ENCODE peak calls at places on chromosomes 16 and 17, in four cellular contexts. Q, N, H and D are unnamed samples.

GRCh38 chr16:86494565-86495356 is 15.6 kb upstream of the FOXF1 start:
- DNase-seq in N (no peak), Q (no peak), H (no peak), D (no peak)

GRCh38 chr16:10765772-10766171 is 22.1 kb downstream of the NUBP1 start:
- DNase-seq in N (no peak), Q (no peak), H (peak), D (peak)

GRCh38 chr17:50586421-50587247 is 26.1 kb downstream of the CACNA1G start:
- DNase-seq in H (no peak), Q (no peak), N (peak), D (no peak)

GRCh38 chr16:819336-819735 is 18.8 kb upstream of the GNG13 start:
- DNase-seq in H (no peak), Q (no peak), N (no peak), D (peak)

GRCh38 chr17:76687278-76688164 is 23.2 kb downstream of the MXRA7 start:
- DNase-seq in Q (no peak), N (peak), H (no peak), D (no peak)

GRCh38 chr16:51237861-51238378 is 86.8 kb upstream of the SALL1 start:
- DNase-seq in Q (no peak), H (no peak), N (no peak), D (no peak)

GRCh38 chr17:45972531-45972930 is 26.5 kb upstream of the STH start:
- DNase-seq in Q (no peak), N (no peak), H (no peak), D (no peak)

GRCh38 chr17:48113201-48113676 is 5.7 kb downstream of the SNX11 start:
- DNase-seq in N (no peak), H (peak), Q (no peak), D (peak)

GRCh38 chr17:82780981-82781893 is 29.4 kb downstream of the TBCD start:
- DNase-seq in H (no peak), N (no peak), Q (no peak), D (no peak)

GRCh38 chr17:82365586-82366295 is 5.8 kb upstream of the UTS2R start:
- DNase-seq in N (no peak), Q (no peak), H (no peak), D (no peak)

GRCh38 chr16:84689126-84689525 is 10.7 kb upstream of the USP10 start:
- DNase-seq in H (no peak), Q (peak), N (no peak), D (no peak)

GRCh38 chr17:18966831-18967624 is 15.1 kb downstream of the SLC5A10 start:
- DNase-seq in N (peak), Q (peak), H (no peak), D (no peak)

GRCh38 chr17:45224671-45225050 is 3.0 kb downstream of the FMNL1 start:
- DNase-seq in Q (no peak), H (no peak), N (no peak), D (peak)

GRCh38 chr17:7782237-7782636 is 51.8 kb upstream of the KDM6B start:
- DNase-seq in N (no peak), Q (peak), H (no peak), D (no peak)

GRCh38 chr16:30706046-30706445 is 7.1 kb downstream of the SRCAP start:
- DNase-seq in Q (no peak), N (no peak), H (no peak), D (no peak)

GRCh38 chr17:70327279-70327678 is 157.9 kb downstream of the KCNJ2 start:
- DNase-seq in Q (no peak), H (no peak), N (no peak), D (no peak)

GRCh38 chr16:66359811-66360608 is 6.5 kb upstream of the CDH5 start:
- DNase-seq in N (peak), H (no peak), Q (no peak), D (no peak)

GRCh38 chr16:83948914-83949723 is 3.9 kb upstream of the OSGIN1 start:
- DNase-seq in H (no peak), Q (no peak), N (no peak), D (no peak)

GRCh38 chr17:66938656-66939055 is 25.9 kb upstream of the CACNG4 start:
- DNase-seq in H (no peak), Q (no peak), N (no peak), D (no peak)

GRCh38 chr16:79593074-79593531 is 7.4 kb downstream of the MAF start:
- DNase-seq in N (no peak), H (no peak), Q (no peak), D (no peak)

GRCh38 chr17:78345172-78345571 is 14.7 kb downstream of the SOCS3 start:
- DNase-seq in N (no peak), H (no peak), Q (no peak), D (no peak)
- TF ChIP-seq CTCF in N (no peak), H (no peak), Q (no peak), D (no peak)

DNA sequence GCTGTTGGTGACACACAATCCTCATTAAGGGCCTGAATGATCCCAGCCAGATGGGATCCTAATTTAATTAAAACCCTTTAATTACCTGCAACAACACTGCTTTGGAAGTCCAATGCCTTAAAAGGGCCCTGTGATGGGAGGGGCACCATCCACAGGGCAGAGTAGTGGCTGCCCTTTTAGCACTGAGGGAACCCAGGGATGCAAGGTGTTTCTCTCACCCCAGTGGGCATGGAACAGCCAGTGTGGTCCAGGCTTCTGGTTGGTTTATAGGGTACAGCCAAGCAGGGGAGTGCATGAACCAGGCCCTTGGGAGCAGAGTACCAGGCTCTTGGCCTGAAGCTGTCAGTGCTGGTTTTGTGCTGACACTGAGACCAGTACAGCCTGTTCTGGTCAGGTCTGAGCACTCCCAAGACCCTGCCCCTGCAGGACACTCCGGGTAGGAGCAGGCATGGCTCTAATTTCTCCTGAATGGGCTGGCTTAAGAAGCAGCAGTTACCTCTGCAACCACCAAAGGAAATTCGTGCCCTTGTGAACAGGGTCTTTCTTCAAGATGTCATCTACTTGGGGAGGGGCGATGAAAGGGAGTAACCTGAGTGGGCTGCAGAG is 9.9 kb downstream of the NXPH3 start:
- DNase-seq in Q (no peak), N (no peak), H (no peak), D (no peak)
- TF ChIP-seq CTCF in Q (no peak), N (no peak), H (no peak), D (no peak)

GRCh38 chr17:54967621-54968258 is 714 bp downstream of the COX11 start:
- DNase-seq in N (no peak), H (peak), Q (no peak), D (peak)
- TF ChIP-seq CTCF in N (no peak), H (no peak), Q (peak), D (no peak)

GRCh38 chr17:33964344-33964979 is 290.6 kb upstream of the CCL2 start:
- DNase-seq in Q (no peak), H (peak), N (no peak), D (peak)
- TF ChIP-seq CTCF in Q (no peak), H (peak), N (no peak), D (no peak)